ENCODE peak calls at places on chromosome 5, in four cellular contexts. Y is tibial nerve, O is dorsolateral prefrontal cortex, B is lung. U is an unnamed sample.

GRCh38 chr5:133129192-133129748 is 77.5 kb downstream of the HSPA4 start:
- DNase-seq in Y (no peak), O (no peak), B (no peak), U (no peak)

GRCh38 chr5:140146523-140146842 is 20.7 kb downstream of the IGIP start:
- DNase-seq in Y (no peak), O (no peak), B (no peak), U (no peak)

GRCh38 chr5:96807099-96807654 is 568 bp downstream of the ERAP1 start:
- DNase-seq in Y (peak; percentile 44), O (peak; percentile 74), B (peak; percentile 80), U (peak; percentile 85)

GRCh38 chr5:10668697-10669096 is 92.3 kb downstream of the DAP start:
- DNase-seq in Y (no peak), O (no peak), B (no peak), U (no peak)

GRCh38 chr5:83927140-83927733 is 206.6 kb upstream of the HAPLN1 start:
- DNase-seq in Y (peak; percentile 83), O (no peak), B (peak; percentile 50), U (peak; percentile 80)

GRCh38 chr5:74685979-74686631 is 1.1 kb downstream of the HEXB start:
- DNase-seq in Y (peak; percentile 45), O (no peak), B (no peak), U (peak; percentile 32)

GRCh38 chr5:179615203-179615602 is 8.3 kb downstream of the HNRNPH1 start:
- DNase-seq in Y (no peak), O (no peak), B (no peak), U (no peak)

GRCh38 chr5:199821-200645 is 8.7 kb downstream of the LRRC14B start:
- DNase-seq in Y (no peak), O (no peak), B (no peak), U (no peak)

GRCh38 chr5:140725799-140726471 is 25.7 kb downstream of the ZMAT2 start:
- DNase-seq in Y (peak; percentile 28), O (no peak), B (peak; percentile 32), U (peak; percentile 59)

GRCh38 chr5:147098233-147098790 is 136.5 kb upstream of the STK32A start:
- DNase-seq in Y (peak; percentile 31), O (no peak), B (no peak), U (peak; percentile 31)

GRCh38 chr5:1757511-1757910 is 42.1 kb downstream of the MRPL36 start:
- DNase-seq in Y (no peak), O (peak; percentile 43), B (no peak), U (no peak)

DNA sequence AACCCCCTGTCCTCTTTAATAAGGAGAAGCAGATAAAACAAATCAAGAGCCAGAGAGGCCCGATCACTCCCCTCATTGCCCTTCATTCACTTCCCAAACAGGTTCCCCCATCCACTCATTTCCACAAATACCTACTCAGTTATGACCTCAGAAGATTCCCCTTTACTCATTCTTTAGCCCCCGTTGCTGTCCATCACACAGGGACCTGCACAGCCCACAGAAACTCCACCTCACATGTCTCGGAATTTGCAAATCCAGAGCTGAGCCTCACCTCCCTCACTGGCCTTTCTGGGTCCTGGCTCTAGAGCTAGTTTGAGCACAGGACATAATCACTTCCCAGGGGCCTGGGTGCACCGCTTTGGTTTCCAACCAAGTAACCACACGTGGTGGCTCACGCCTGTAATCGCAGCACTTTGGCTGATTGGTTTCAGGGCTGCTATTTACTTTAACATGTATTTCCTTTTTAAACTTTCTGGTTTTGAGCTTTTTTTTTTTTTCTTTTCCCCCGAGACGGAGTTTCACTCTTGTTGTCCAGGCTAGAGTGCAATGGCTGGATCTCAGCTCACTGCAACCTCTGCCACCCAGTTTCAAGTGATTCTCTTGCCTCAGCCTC is 17.8 kb downstream of the ATP6V0E1 start:
- DNase-seq in Y (no peak), O (no peak), B (no peak), U (no peak)
- H3K27ac ChIP-seq in Y (peak overlapping the region; percentile 83), O (no peak overlapping the region), B (no peak overlapping the region), U (no peak overlapping the region)

GRCh38 chr5:58885265-58885664 is 302.4 kb downstream of the RAB3C start:
- DNase-seq in Y (no peak), O (no peak), B (no peak), U (no peak)
- H3K27ac ChIP-seq in Y (no peak overlapping the region), O (no peak overlapping the region), B (no peak overlapping the region), U (no peak overlapping the region)

DNA sequence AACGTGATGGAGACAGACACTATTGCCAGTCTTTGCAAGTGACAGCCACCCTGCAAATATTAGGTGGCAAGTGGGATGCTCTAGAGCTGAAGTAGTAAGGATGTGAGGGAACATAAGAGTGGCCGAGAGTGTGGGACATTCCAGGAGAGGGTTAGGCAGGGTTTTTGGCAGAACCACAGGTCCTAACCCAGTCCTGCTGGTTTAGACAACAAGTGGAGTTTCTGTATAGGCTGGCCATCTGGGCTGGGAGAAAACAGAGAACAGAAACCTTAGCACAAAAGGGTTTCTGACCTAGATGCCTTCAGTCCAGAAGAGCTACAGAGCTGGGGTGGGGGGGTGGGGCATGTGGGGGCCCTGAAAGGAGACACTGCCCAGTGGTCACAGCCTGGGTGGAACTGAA is 107.4 kb downstream of the TMEM174 start:
- DNase-seq in Y (no peak), O (no peak), B (peak; percentile 64), U (no peak)
- H3K27ac ChIP-seq in Y (peak overlapping the region; percentile 91), O (no peak overlapping the region), B (no peak overlapping the region), U (no peak overlapping the region)

GRCh38 chr5:43190755-43191603 is 1.0 kb upstream of the NIM1K start:
- DNase-seq in Y (no peak), O (no peak), B (no peak), U (no peak)

GRCh38 chr5:43193952-43194321 is 1.9 kb downstream of the NIM1K start:
- DNase-seq in Y (no peak), O (no peak), B (no peak), U (no peak)

GRCh38 chr5:43191740-43192557 is at the start of gene NIM1K:
- DNase-seq in Y (peak; percentile 15), O (peak; percentile 93), B (peak; percentile 62), U (peak; percentile 49)

GRCh38 chr5:43193171-43193951 is 1.3 kb downstream of the NIM1K start:
- DNase-seq in Y (peak; percentile 43), O (no peak), B (peak; percentile 36), U (no peak)

GRCh38 chr5:43192558-43193170 is 639 bp downstream of the NIM1K start:
- DNase-seq in Y (peak; percentile 6), O (peak; percentile 60), B (no peak), U (no peak)
- H3K27ac ChIP-seq in Y (peak overlapping the region; percentile 84), O (peak overlapping the region; percentile 89), B (no peak overlapping the region), U (no peak overlapping the region)

DNA sequence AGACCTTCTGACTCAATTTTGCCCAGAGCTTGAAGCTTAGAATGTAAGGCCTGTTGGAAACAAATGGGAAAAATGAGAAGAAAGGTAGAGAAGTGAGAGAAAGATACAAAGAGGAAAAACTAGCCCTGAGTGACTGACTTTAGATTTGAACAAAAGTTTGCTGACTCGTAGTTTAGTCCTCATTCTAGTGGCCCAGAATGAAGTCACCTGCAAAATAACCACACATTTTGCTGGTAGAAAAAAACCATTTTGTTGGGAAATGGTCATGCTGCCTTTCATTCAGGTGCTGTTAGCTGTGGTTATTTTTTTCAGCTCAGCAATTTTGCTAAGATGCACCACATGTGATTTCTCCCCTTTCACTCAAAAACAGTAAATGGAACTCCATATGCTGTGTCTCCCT is 98.9 kb downstream of the MRPS27 start:
- DNase-seq in Y (no peak), O (no peak), B (no peak), U (no peak)
- H3K27ac ChIP-seq in Y (no peak overlapping the region), O (no peak overlapping the region), B (no peak overlapping the region), U (no peak overlapping the region)

GRCh38 chr5:135571210-135571609 is 7.6 kb downstream of the CXCL14 start:
- DNase-seq in Y (no peak), O (no peak), B (no peak), U (no peak)
- H3K27ac ChIP-seq in Y (no peak overlapping the region), O (no peak overlapping the region), B (no peak overlapping the region), U (no peak overlapping the region)

GRCh38 chr5:17340816-17341215 is 123.4 kb downstream of the BASP1 start:
- DNase-seq in Y (no peak), O (no peak), B (no peak), U (no peak)

GRCh38 chr5:17339841-17340240 is 122.4 kb downstream of the BASP1 start:
- DNase-seq in Y (no peak), O (no peak), B (no peak), U (no peak)

GRCh38 chr5:17346811-17347210 is 129.4 kb downstream of the BASP1 start:
- DNase-seq in Y (no peak), O (no peak), B (no peak), U (no peak)

GRCh38 chr5:17340363-17340762 is 122.9 kb downstream of the BASP1 start:
- DNase-seq in Y (no peak), O (no peak), B (no peak), U (no peak)

DNA sequence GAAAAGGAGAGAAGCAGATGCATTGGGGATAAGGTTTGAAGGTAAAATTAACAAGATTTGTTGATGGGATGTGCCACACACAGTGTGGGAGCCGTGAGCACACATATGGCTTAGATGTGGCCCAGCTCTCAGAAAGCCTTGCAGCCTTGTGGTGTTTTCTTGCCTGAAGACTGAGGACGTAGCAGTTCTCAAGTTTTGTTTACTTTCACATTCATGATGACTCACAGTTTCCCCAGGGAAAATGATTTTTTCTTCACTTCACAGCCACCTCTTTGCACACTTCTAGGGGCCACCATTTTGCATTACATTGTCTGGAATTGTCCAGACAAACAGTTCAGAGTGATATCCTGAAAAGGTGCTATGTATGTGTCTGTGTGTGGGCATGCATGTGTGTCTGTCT is 126.2 kb downstream of the BASP1 start:
- DNase-seq in Y (no peak), O (no peak), B (no peak), U (no peak)
- H3K27ac ChIP-seq in Y (no peak overlapping the region), O (no peak overlapping the region), B (no peak overlapping the region), U (no peak overlapping the region)

U was measured in colonic mucosa.